ENCODE peak calls at places on chromosome 4, in eight cellular contexts. B is stimulated activated CD4-positive, alpha-beta T cell treated with anti-CD3 and anti-CD28 coated beads, TNF-alpha, amount 100 ng/mL, for 48 hours; K is activated CD4-positive, alpha-beta T cell treated with anti-CD3 and anti-CD28 coated beads for 1 hour; T is heart left ventricle; R is activated naive CD8-positive, alpha-beta T cell treated with anti-CD3 and anti-CD28 coated beads, Interleukin-2, amount 50 U/mL, for 24 hours; L is cerebellum; Y is right cardiac atrium; A is C1 segment of cervical spinal cord. V is an unnamed sample.

GRCh38 chr4:41024556-41025491 is 189.5 kb downstream of the APBB2 start:
- DNase-seq in B (no peak), K (no peak), T (no peak), R (no peak), L (no peak), Y (no peak), A (no peak), V (no peak)

GRCh38 chr4:64781737-64782326 is 372.6 kb upstream of the TECRL start:
- DNase-seq in B (no peak), K (no peak), T (no peak), R (no peak), L (peak), Y (no peak), A (no peak), V (no peak)

GRCh38 chr4:28490669-28491068 is 1630.0 kb downstream of the STIM2 start:
- DNase-seq in B (no peak), K (no peak), T (no peak), R (no peak), L (no peak), Y (no peak), A (no peak), V (no peak)

GRCh38 chr4:109576462-109576861 is 16.4 kb downstream of the MCUB start:
- DNase-seq in B (no peak), K (no peak), T (no peak), R (no peak), L (no peak), Y (no peak), A (no peak), V (no peak)

GRCh38 chr4:78065514-78066192 is 8.5 kb downstream of the FRAS1 start:
- DNase-seq in B (no peak), K (no peak), T (no peak), R (no peak), L (no peak), Y (no peak), A (no peak), V (no peak)

GRCh38 chr4:22090655-22091350 is 142.2 kb upstream of the KCNIP4 start:
- DNase-seq in B (no peak), K (no peak), T (no peak), R (no peak), L (no peak), Y (no peak), A (no peak), V (no peak)

GRCh38 chr4:123345132-123345923 is 51.3 kb upstream of the SPRY1 start:
- DNase-seq in B (no peak), K (no peak), T (no peak), R (no peak), L (no peak), Y (no peak), A (no peak), V (no peak)

GRCh38 chr4:138111462-138112000 is 130.6 kb downstream of the SLC7A11 start:
- DNase-seq in B (no peak), K (no peak), T (no peak), R (no peak), L (no peak), Y (no peak), A (no peak), V (no peak)

GRCh38 chr4:36823199-36823967 is 421.2 kb upstream of the NWD2 start:
- DNase-seq in B (no peak), K (no peak), T (no peak), R (no peak), L (no peak), Y (peak), A (no peak), V (no peak)

GRCh38 chr4:16750882-16751642 is 147.4 kb downstream of the LDB2 start:
- DNase-seq in B (no peak), K (no peak), T (no peak), R (no peak), L (no peak), Y (no peak), A (no peak), V (no peak)

GRCh38 chr4:80179637-80180161 is 17.6 kb upstream of the PRDM8 start:
- DNase-seq in B (no peak), K (no peak), T (no peak), R (no peak), L (no peak), Y (no peak), A (no peak), V (no peak)

GRCh38 chr4:145812902-145813301 is 125.7 kb downstream of the ZNF827 start:
- DNase-seq in B (no peak), K (no peak), T (no peak), R (no peak), L (no peak), Y (no peak), A (no peak), V (no peak)

GRCh38 chr4:185341841-185342240 is 53.9 kb downstream of the LRP2BP start:
- DNase-seq in B (no peak), K (no peak), T (no peak), R (no peak), L (no peak), Y (no peak), A (no peak), V (no peak)

GRCh38 chr4:7906171-7906581 is 33.5 kb downstream of the AFAP1 start:
- DNase-seq in B (no peak), K (no peak), T (no peak), R (no peak), L (no peak), Y (no peak), A (no peak), V (no peak)

GRCh38 chr4:141807073-141807472 is 170.7 kb downstream of the IL15 start:
- DNase-seq in B (no peak), K (no peak), T (no peak), R (no peak), L (no peak), Y (no peak), A (no peak), V (no peak)

GRCh38 chr4:2058264-2059033 is 678 bp upstream of the NAT8L start:
- DNase-seq in B (no peak), K (no peak), T (peak), R (peak), L (peak), Y (peak), A (no peak), V (no peak)

GRCh38 chr4:105712766-105713165 is 4.2 kb downstream of the GSTCD start:
- DNase-seq in B (no peak), K (no peak), T (no peak), R (no peak), L (no peak), Y (no peak), A (no peak), V (no peak)

GRCh38 chr4:164207460-164207859 is 546.5 kb upstream of the SMIM31 start:
- DNase-seq in B (no peak), K (no peak), T (no peak), R (no peak), L (no peak), Y (no peak), A (no peak), V (no peak)

GRCh38 chr4:1539859-1540600 is 133.8 kb upstream of the NKX1-1 start:
- DNase-seq in B (no peak), K (no peak), T (peak), R (no peak), L (no peak), Y (peak), A (no peak), V (no peak)

GRCh38 chr4:74117024-74117534 is 18.1 kb upstream of the CXCL2 start:
- DNase-seq in B (no peak), K (no peak), T (peak), R (no peak), L (no peak), Y (peak), A (peak), V (peak)

GRCh38 chr4:17072483-17072882 is 174.0 kb upstream of the LDB2 start:
- DNase-seq in B (no peak), K (no peak), T (no peak), R (no peak), L (no peak), Y (no peak), A (no peak), V (no peak)

GRCh38 chr4:24850669-24851068 is 55.3 kb downstream of the SOD3 start:
- DNase-seq in B (no peak), K (no peak), T (no peak), R (no peak), L (no peak), Y (no peak), A (no peak), V (peak)

V was measured in transverse colon.